ENCODE peak calls at places on chromosomes 3 and 15, in five cellular contexts. E, G, H, O and X are unnamed samples.

GRCh38 chr3:52153389-52154096 is 680 bp downstream of the POC1A start:
- DNase-seq in E (peak), G (no peak), H (no peak), O (peak), X (no peak)

GRCh38 chr15:39468341-39468740 is 112.5 kb upstream of the THBS1 start:
- DNase-seq in E (peak), G (no peak), H (no peak), O (no peak), X (no peak)

GRCh38 chr3:195208183-195208582 is 62.8 kb downstream of the XXYLT1 start:
- DNase-seq in E (no peak), G (no peak), H (no peak), O (no peak), X (no peak)

GRCh38 chr3:105364113-105364512 is 2.6 kb upstream of the ALCAM start:
- DNase-seq in E (no peak), G (no peak), H (no peak), O (no peak), X (no peak)

GRCh38 chr3:72231439-72232196 is 446.7 kb upstream of the PROK2 start:
- DNase-seq in E (no peak), G (no peak), H (peak), O (no peak), X (no peak)

GRCh38 chr3:52259448-52259847 is 13.9 kb downstream of the PPM1M start:
- DNase-seq in E (no peak), G (no peak), H (no peak), O (no peak), X (no peak)

GRCh38 chr3:108441528-108441927 is 68.9 kb downstream of the MYH15 start:
- DNase-seq in E (no peak), G (no peak), H (no peak), O (no peak), X (no peak)

GRCh38 chr15:35696767-35697231 is 150.8 kb upstream of the DPH6 start:
- DNase-seq in E (no peak), G (peak), H (no peak), O (no peak), X (no peak)

GRCh38 chr15:41780266-41780665 is 6.0 kb downstream of the MAPKBP1 start:
- DNase-seq in E (no peak), G (no peak), H (no peak), O (no peak), X (no peak)

GRCh38 chr3:126550488-126551051 is 8.2 kb downstream of the C3orf22 start:
- DNase-seq in E (no peak), G (no peak), H (no peak), O (no peak), X (no peak)

GRCh38 chr3:96960661-96961330 is 146.4 kb downstream of the EPHA6 start:
- DNase-seq in E (no peak), G (no peak), H (no peak), O (no peak), X (no peak)

GRCh38 chr3:55858302-55858701 is 371.2 kb upstream of the WNT5A start:
- DNase-seq in E (no peak), G (no peak), H (no peak), O (no peak), X (no peak)

GRCh38 chr3:15051531-15051930 is 13.6 kb downstream of the MRPS25 start:
- DNase-seq in E (peak), G (no peak), H (no peak), O (no peak), X (no peak)

GRCh38 chr3:11716576-11717250 is 73.0 kb upstream of the VGLL4 start:
- DNase-seq in E (peak), G (no peak), H (no peak), O (no peak), X (no peak)

GRCh38 chr3:112377418-112378071 is 44.6 kb downstream of the CD200 start:
- DNase-seq in E (peak), G (peak), H (no peak), O (no peak), X (no peak)

GRCh38 chr3:119662604-119663377 is 2.4 kb upstream of the POPDC2 start:
- DNase-seq in E (no peak), G (peak), H (no peak), O (no peak), X (no peak)

GRCh38 chr3:141401584-141402475 is 33.5 kb downstream of the ZBTB38 start:
- DNase-seq in E (peak), G (no peak), H (peak), O (peak), X (no peak)

GRCh38 chr3:4332991-4333390 is 29.8 kb downstream of the SETMAR start:
- DNase-seq in E (no peak), G (no peak), H (no peak), O (no peak), X (no peak)

GRCh38 chr3:16455946-16456345 is 57.6 kb downstream of the RFTN1 start:
- DNase-seq in E (no peak), G (no peak), H (no peak), O (no peak), X (no peak)

GRCh38 chr3:61875073-61875472 is 313.7 kb downstream of the PTPRG start:
- DNase-seq in E (no peak), G (peak), H (no peak), O (peak), X (no peak)

GRCh38 chr3:134350861-134351311 is 23.4 kb downstream of the AMOTL2 start:
- DNase-seq in E (no peak), G (no peak), H (no peak), O (no peak), X (no peak)

GRCh38 chr15:81301815-81302399 is 22.0 kb downstream of the STARD5 start:
- DNase-seq in E (peak), G (no peak), H (no peak), O (no peak), X (no peak)

GRCh38 chr15:71610991-71611720 is 199.2 kb upstream of the NR2E3 start:
- DNase-seq in E (peak), G (no peak), H (no peak), O (no peak), X (no peak)

GRCh38 chr15:78327442-78327841 is 12.7 kb upstream of the CRABP1 start:
- DNase-seq in E (peak), G (no peak), H (no peak), O (no peak), X (no peak)